ENCODE peak calls at places on chromosomes 7 and 10, in four cellular contexts. S, B, I and C are unnamed samples.

GRCh38 chr10:29996842-29997123 is 62.6 kb downstream of the JCAD start:
- DNase-seq in S (no peak), B (no peak), I (no peak), C (no peak)

GRCh38 chr7:121832347-121832746 is 40.6 kb upstream of the PTPRZ1 start:
- DNase-seq in S (no peak), B (no peak), I (no peak), C (no peak)

GRCh38 chr7:147276783-147277370 is 1160.3 kb downstream of the CNTNAP2 start:
- DNase-seq in S (no peak), B (peak), I (no peak), C (no peak)

GRCh38 chr7:157397751-157398691 is 61.2 kb downstream of the DNAJB6 start:
- DNase-seq in S (no peak), B (peak), I (no peak), C (peak)

GRCh38 chr7:40470111-40470736 is 335.4 kb downstream of the SUGCT start:
- DNase-seq in S (no peak), B (no peak), I (no peak), C (no peak)

GRCh38 chr10:84605802-84606201 is 277.4 kb downstream of the CCSER2 start:
- DNase-seq in S (no peak), B (no peak), I (no peak), C (no peak)

GRCh38 chr10:78973901-78974408 is 94.8 kb upstream of the ZMIZ1 start:
- DNase-seq in S (no peak), B (peak), I (no peak), C (peak)

GRCh38 chr10:71638087-71638576 is 81.4 kb downstream of the C10orf105 start:
- DNase-seq in S (peak), B (no peak), I (peak), C (no peak)

GRCh38 chr7:134613623-134614347 is 32.9 kb upstream of the BPGM start:
- DNase-seq in S (no peak), B (no peak), I (no peak), C (peak)

GRCh38 chr7:92631067-92631829 is 41.1 kb upstream of the FAM133B start:
- DNase-seq in S (no peak), B (no peak), I (no peak), C (no peak)

GRCh38 chr7:52168085-52168484 is 851.5 kb upstream of the COBL start:
- DNase-seq in S (no peak), B (no peak), I (no peak), C (no peak)

GRCh38 chr7:13188236-13188635 is 500.8 kb downstream of the ARL4A start:
- DNase-seq in S (no peak), B (no peak), I (no peak), C (no peak)

GRCh38 chr7:29471444-29472138 is 92.0 kb upstream of the PRR15 start:
- DNase-seq in S (peak), B (no peak), I (no peak), C (no peak)

GRCh38 chr10:86169506-86170254 is 196.9 kb downstream of the GRID1 start:
- DNase-seq in S (no peak), B (no peak), I (no peak), C (no peak)

GRCh38 chr10:123157210-123157609 is 3.0 kb downstream of the BUB3 start:
- DNase-seq in S (no peak), B (no peak), I (no peak), C (peak)

GRCh38 chr10:121406823-121407545 is 191.3 kb downstream of the FGFR2 start:
- DNase-seq in S (no peak), B (no peak), I (no peak), C (no peak)

GRCh38 chr10:98374176-98374969 is 40.6 kb downstream of the PYROXD2 start:
- DNase-seq in S (no peak), B (no peak), I (no peak), C (peak)

GRCh38 chr10:101228682-101229274 is 485 bp downstream of the LBX1 start:
- DNase-seq in S (no peak), B (no peak), I (no peak), C (no peak)